ENCODE peak calls at places on chromosomes 7 and 10, in eight cellular contexts. C is Panc1, F is fibroblast of lung, H is brain microvascular endothelial cell, A is endothelial cell of umbilical vein, D is transverse colon, E is cardiac muscle cell, O is fibroblast of mammary gland. I is an unnamed sample.

GRCh38 chr7:12458520-12459131 is 55.0 kb upstream of the VWDE start:
- DNase-seq in C (no peak), F (peak; percentile 28), H (peak; percentile 57), A (peak; percentile 52), D (no peak), E (peak; percentile 55), O (peak; percentile 43), I (peak; percentile 48)

GRCh38 chr10:124614003-124614659 is 130.0 kb downstream of the FAM53B start:
- DNase-seq in C (no peak), F (no peak), H (no peak), A (no peak), D (no peak), E (no peak), O (no peak), I (no peak)

GRCh38 chr10:85612378-85612775 is 754.2 kb downstream of the GRID1 start:
- DNase-seq in C (no peak), F (no peak), H (no peak), A (no peak), D (no peak), E (no peak), O (no peak), I (no peak)

GRCh38 chr10:29535012-29535777 is 99.6 kb downstream of the SVIL start:
- DNase-seq in C (peak; percentile 22), F (peak; percentile 93), H (peak; percentile 91), A (peak; percentile 55), D (peak; percentile 79), E (peak; percentile 58), O (peak; percentile 74), I (peak; percentile 94)

GRCh38 chr7:41567350-41568114 is 135.4 kb downstream of the INHBA start:
- DNase-seq in C (no peak), F (peak; percentile 39), H (peak; percentile 33), A (peak; percentile 56), D (no peak), E (no peak), O (peak; percentile 49), I (peak; percentile 27)

GRCh38 chr7:116876664-116877442 is 14.5 kb downstream of the CAPZA2 start:
- DNase-seq in C (no peak), F (peak; percentile 21), H (peak; percentile 67), A (peak; percentile 99), D (peak; percentile 55), E (peak; percentile 79), O (no peak), I (peak; percentile 25)

GRCh38 chr7:46317256-46317655 is 396.2 kb upstream of the IGFBP3 start:
- DNase-seq in C (no peak), F (peak; percentile 31), H (peak; percentile 64), A (no peak), D (no peak), E (no peak), O (peak; percentile 14), I (peak; percentile 5)

GRCh38 chr7:123494193-123494796 is 40.1 kb downstream of the IQUB start:
- DNase-seq in C (peak; percentile 20), F (peak; percentile 10), H (peak; percentile 29), A (peak; percentile 62), D (peak; percentile 13), E (peak; percentile 38), O (peak; percentile 40), I (peak; percentile 53)

GRCh38 chr10:69801094-69801433 is 642 bp upstream of the COL13A1 start:
- DNase-seq in C (no peak), F (peak; percentile 54), H (peak; percentile 58), A (peak; percentile 70), D (peak; percentile 55), E (peak; percentile 86), O (peak; percentile 34), I (peak; percentile 52)

GRCh38 chr10:120456626-120457430 is at the start of gene PLPP4:
- DNase-seq in C (no peak), F (peak; percentile 58), H (peak; percentile 12), A (peak; percentile 72), D (no peak), E (peak; percentile 76), O (no peak), I (peak; percentile 27)

GRCh38 chr10:10976652-10977051 is 41.0 kb upstream of the CELF2 start:
- DNase-seq in C (no peak), F (no peak), H (no peak), A (no peak), D (no peak), E (no peak), O (no peak), I (no peak)

GRCh38 chr10:124120410-124121061 is 27.1 kb upstream of the CHST15 start:
- DNase-seq in C (no peak), F (no peak), H (no peak), A (no peak), D (no peak), E (no peak), O (no peak), I (no peak)

GRCh38 chr10:118843647-118844265 is 89.0 kb upstream of the CACUL1 start:
- DNase-seq in C (no peak), F (no peak), H (no peak), A (no peak), D (no peak), E (no peak), O (no peak), I (no peak)

GRCh38 chr7:56033671-56034432 is 17.4 kb downstream of the PSPH start:
- DNase-seq in C (peak; percentile 57), F (peak; percentile 67), H (peak; percentile 53), A (peak; percentile 83), D (peak; percentile 70), E (peak; percentile 91), O (peak; percentile 77), I (peak; percentile 87)

GRCh38 chr10:66591865-66592264 is 334.0 kb upstream of the LRRTM3 start:
- DNase-seq in C (no peak), F (peak; percentile 30), H (no peak), A (no peak), D (no peak), E (no peak), O (peak; percentile 0), I (peak; percentile 15)

GRCh38 chr7:835491-836401 is 3.5 kb downstream of the SUN1 start:
- DNase-seq in C (no peak), F (no peak), H (no peak), A (no peak), D (peak; percentile 32), E (no peak), O (peak; percentile 16), I (no peak)

GRCh38 chr7:152902054-152902453 is 142.5 kb downstream of the ACTR3B start:
- DNase-seq in C (no peak), F (no peak), H (no peak), A (no peak), D (no peak), E (no peak), O (no peak), I (no peak)

GRCh38 chr10:87803328-87803727 is 14.7 kb downstream of the ATAD1 start:
- DNase-seq in C (no peak), F (no peak), H (no peak), A (no peak), D (no peak), E (no peak), O (no peak), I (no peak)

GRCh38 chr7:74292757-74293576 is 3.8 kb downstream of the CLIP2 start:
- DNase-seq in C (no peak), F (no peak), H (no peak), A (no peak), D (peak; percentile 87), E (no peak), O (no peak), I (no peak)

GRCh38 chr7:74291535-74291934 is 2.3 kb downstream of the CLIP2 start:
- DNase-seq in C (no peak), F (no peak), H (no peak), A (no peak), D (no peak), E (no peak), O (no peak), I (no peak)

GRCh38 chr7:74294191-74294998 is 5.2 kb downstream of the CLIP2 start:
- DNase-seq in C (no peak), F (peak; percentile 17), H (no peak), A (no peak), D (no peak), E (no peak), O (peak; percentile 85), I (peak; percentile 78)

GRCh38 chr7:74290999-74291441 is 1.8 kb downstream of the CLIP2 start:
- DNase-seq in C (no peak), F (no peak), H (no peak), A (no peak), D (peak; percentile 65), E (no peak), O (no peak), I (no peak)

DNA sequence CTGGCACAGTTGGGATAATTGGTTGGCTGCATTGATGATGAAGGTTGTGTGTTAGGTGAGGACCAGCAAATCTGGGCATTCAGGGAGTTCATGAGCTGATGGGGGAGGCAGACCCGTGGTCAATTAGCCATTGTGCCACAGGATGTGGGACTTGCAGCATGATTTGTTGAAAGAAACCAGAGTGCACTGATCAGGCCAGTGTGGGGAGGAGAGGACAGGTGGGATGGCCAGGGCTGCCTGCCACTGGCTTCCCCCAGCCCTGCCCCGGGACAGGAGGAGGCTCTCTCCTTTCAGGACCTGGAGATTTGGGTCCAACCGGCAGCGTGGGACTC is 4.3 kb downstream of the CLIP2 start:
- DNase-seq in C (no peak), F (no peak), H (no peak), A (no peak), D (no peak), E (no peak), O (no peak), I (no peak)
- H3K4me3 ChIP-seq in C (no peak overlapping the region), F (no peak overlapping the region), H (no peak overlapping the region), A (no peak overlapping the region), D (no peak overlapping the region), E (no peak overlapping the region), O (no peak overlapping the region), I (no peak overlapping the region)

DNA sequence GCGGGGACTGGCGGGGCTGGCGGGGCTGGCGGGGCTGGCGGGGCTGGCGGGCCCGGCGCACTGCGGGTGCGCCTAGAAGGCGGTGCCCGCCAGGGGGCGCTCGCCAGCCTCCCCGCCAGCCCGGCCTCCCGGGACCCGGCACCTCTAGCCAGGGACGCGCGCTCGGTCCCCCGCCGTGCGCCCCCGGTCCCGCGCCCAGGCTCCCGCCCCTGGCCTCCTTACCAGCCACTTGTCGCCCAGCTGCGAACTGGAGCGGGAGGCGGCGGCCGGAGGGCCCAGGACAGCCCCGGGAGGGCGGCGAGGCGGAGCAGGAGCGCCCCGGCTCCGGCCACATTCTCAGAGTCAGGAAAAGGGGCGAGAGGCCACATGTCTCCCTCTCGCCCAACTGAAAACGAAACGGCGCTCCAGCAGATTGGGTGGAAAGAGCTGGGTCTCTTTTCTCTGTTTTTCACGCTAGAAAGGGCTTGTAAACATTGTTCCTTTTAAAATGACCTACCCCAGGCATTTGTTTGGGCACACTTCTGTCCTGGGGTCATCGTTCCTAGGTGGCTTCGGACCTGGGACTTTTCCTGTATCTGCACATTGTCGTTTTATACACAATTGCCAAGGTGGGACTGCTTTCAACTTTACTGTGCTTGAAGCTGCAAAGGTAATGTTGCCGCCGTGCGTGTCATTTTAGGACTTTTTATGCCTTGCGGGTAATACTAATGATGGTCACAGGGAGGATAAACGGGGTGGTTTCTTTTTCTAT is 378 bp upstream of the PRKCQ start:
- DNase-seq in C (no peak), F (peak; percentile 56), H (peak; percentile 8), A (peak; percentile 68), D (peak; percentile 79), E (peak; percentile 91), O (peak; percentile 33), I (peak; percentile 61)
- TF ChIP-seq CTCF in C (peak; percentile 83), F (peak; percentile 14), H (peak; percentile 42), A (peak; percentile 58), D (peak; percentile 52), E (peak; percentile 27), O (no peak), I (peak; percentile 30)

GRCh38 chr10:113055458-113055857 is 105.4 kb downstream of the TCF7L2 start:
- DNase-seq in C (no peak), F (no peak), H (no peak), A (no peak), D (no peak), E (no peak), O (no peak), I (no peak)
- H3K4me3 ChIP-seq in C (no peak overlapping the region), F (no peak overlapping the region), H (no peak overlapping the region), A (no peak overlapping the region), D (no peak overlapping the region), E (no peak overlapping the region), O (no peak overlapping the region), I (no peak overlapping the region)

GRCh38 chr7:6279937-6280336 is 7.5 kb upstream of the CYTH3 start:
- DNase-seq in C (no peak), F (no peak), H (no peak), A (no peak), D (no peak), E (no peak), O (no peak), I (no peak)
- TF ChIP-seq CTCF in C (no peak), F (no peak), H (no peak), A (no peak), D (no peak), E (no peak), O (no peak), I (no peak)